ENCODE peak calls at places on chromosomes 11 and 22, in four cellular contexts. R, S, E and A are unnamed samples.
A peak's percentile ranks its signal among the peaks of the same experiment; 100 is the strongest.

GRCh38 chr11:25733777-25734176 is 598.2 kb upstream of the ANO3 start:
- DNase-seq in R (no peak), S (no peak), E (no peak), A (no peak)

GRCh38 chr11:3994030-3994640 is 100.5 kb upstream of the RRM1 start:
- DNase-seq in R (no peak), S (no peak), E (no peak), A (no peak)

GRCh38 chr11:130992788-130993187 is 76.5 kb upstream of the SNX19 start:
- DNase-seq in R (no peak), E (no peak), S (no peak), A (no peak)

GRCh38 chr22:28239941-28240340 is 320.9 kb upstream of the PITPNB start:
- DNase-seq in S (no peak), R (no peak), E (no peak), A (no peak)

GRCh38 chr22:49188591-49188990 is 639.1 kb downstream of the BRD1 start:
- DNase-seq in E (no peak), S (no peak), R (no peak), A (no peak)

GRCh38 chr11:64787526-64788320 is 9.4 kb upstream of the SF1 start:
- DNase-seq in S (peak; percentile 74), R (no peak), E (peak; percentile 79), A (peak; percentile 78)

GRCh38 chr22:31045900-31046587 is 35.1 kb upstream of the SMTN start:
- DNase-seq in S (no peak), R (no peak), E (no peak), A (no peak)

GRCh38 chr11:25225078-25225477 is 728.2 kb downstream of the LUZP2 start:
- DNase-seq in S (no peak), R (no peak), E (no peak), A (no peak)

GRCh38 chr11:118623291-118623655 is 15.9 kb downstream of the PHLDB1 start:
- DNase-seq in R (no peak), S (no peak), E (no peak), A (no peak)

GRCh38 chr22:33328789-33329296 is 270.7 kb upstream of the SYN3 start:
- DNase-seq in S (no peak), E (no peak), R (no peak), A (no peak)

GRCh38 chr11:6856871-6857270 is 6.0 kb upstream of the OR10A2 start:
- DNase-seq in R (no peak), S (no peak), E (no peak), A (no peak)

GRCh38 chr11:116176484-116177005 is 596.2 kb downstream of the BUD13 start:
- DNase-seq in S (no peak), R (no peak), E (no peak), A (no peak)

GRCh38 chr11:34516247-34517040 is 2.9 kb upstream of the ELF5 start:
- DNase-seq in E (no peak), R (no peak), S (no peak), A (no peak)

GRCh38 chr22:46105494-46106278 is 44.6 kb upstream of the PPARA start:
- DNase-seq in S (no peak), E (no peak), R (no peak), A (peak; percentile 79)

GRCh38 chr22:46104881-46105493 is 45.3 kb upstream of the PPARA start:
- DNase-seq in S (no peak), R (no peak), E (no peak), A (no peak)

GRCh38 chr22:46103664-46104063 is 46.7 kb upstream of the PPARA start:
- DNase-seq in R (no peak), E (no peak), S (no peak), A (no peak)

GRCh38 chr22:46103181-46103580 is 47.1 kb upstream of the PPARA start:
- DNase-seq in E (no peak), S (no peak), R (no peak), A (no peak)

GRCh38 chr22:46104170-46104880 is 46.0 kb upstream of the PPARA start:
- DNase-seq in E (no peak), S (no peak), R (no peak), A (peak; percentile 83)
- TF ChIP-seq POLR2A in E (no peak), S (no peak), R (no peak), A (no peak)

DNA sequence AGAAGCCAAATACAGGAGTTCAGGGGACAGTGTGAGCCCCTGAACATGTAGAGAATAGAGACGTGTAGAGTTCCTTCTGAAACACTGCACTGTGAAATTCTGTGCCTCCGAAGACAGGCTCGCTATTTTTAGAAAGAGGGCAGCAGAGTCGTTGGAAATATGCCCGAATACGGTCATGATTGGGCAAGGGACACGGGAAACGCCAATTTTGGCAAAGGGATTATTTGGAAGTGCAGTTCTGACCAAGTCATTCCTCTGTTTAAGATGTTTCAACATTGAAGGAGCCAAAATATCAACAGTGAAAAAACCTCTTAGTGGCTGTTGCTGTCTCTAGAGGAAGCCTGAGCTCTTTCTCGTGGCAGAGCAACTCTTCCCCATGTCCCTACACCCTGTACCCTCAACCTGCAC is 9.5 kb upstream of the CBX6 start:
- DNase-seq in R (no peak), E (no peak), S (no peak), A (peak; percentile 59)
- TF ChIP-seq POLR2AphosphoS5 in R (no peak), E (no peak), S (no peak), A (peak; percentile 81)

GRCh38 chr11:68403831-68404230 is 56.7 kb upstream of the PPP6R3 start:
- DNase-seq in R (no peak), S (no peak), E (no peak), A (no peak)

GRCh38 chr11:68403424-68403823 is 57.1 kb upstream of the PPP6R3 start:
- DNase-seq in S (no peak), R (no peak), E (no peak), A (no peak)

GRCh38 chr11:68409748-68410344 is 50.7 kb upstream of the PPP6R3 start:
- DNase-seq in S (no peak), R (no peak), E (no peak), A (no peak)

GRCh38 chr11:68408512-68408911 is 52.0 kb upstream of the PPP6R3 start:
- DNase-seq in R (no peak), E (no peak), S (no peak), A (peak; percentile 47)

GRCh38 chr11:68406318-68407313 is 53.9 kb upstream of the PPP6R3 start:
- DNase-seq in S (no peak), R (no peak), E (no peak), A (peak; percentile 63)
- TF ChIP-seq POLR2A in S (no peak), R (no peak), E (no peak), A (no peak)

GRCh38 chr11:129861702-129862107 is 33.7 kb downstream of the NFRKB start:
- DNase-seq in E (no peak), S (no peak), R (no peak), A (peak; percentile 89)
- TF ChIP-seq POLR2AphosphoS5 in E (no peak), S (no peak), R (no peak), A (peak; percentile 77)

DNA sequence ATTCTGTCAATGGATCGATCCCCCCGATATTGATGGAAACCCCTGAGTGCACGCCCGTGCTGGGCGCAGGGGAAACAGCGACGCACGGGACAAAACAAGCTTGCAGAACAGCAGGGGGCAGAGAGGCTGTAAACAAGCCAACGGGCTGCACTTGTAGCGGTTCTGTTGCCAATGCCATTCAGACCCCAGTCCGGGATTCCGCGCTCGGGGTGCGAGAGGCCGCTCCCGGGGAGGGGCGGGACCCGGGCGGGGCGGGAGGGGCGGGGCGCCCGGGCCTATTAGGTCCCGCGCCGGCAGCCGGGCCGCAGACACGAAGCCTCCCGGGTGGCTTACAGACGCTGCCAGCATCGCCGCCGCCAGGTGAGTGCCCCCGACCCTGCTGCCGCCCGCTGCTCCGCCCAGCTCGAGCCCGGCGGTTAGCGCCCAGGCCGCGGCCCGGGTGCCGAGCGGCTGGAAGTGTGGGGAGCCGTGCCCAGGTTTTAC is at the start of gene BIK:
- DNase-seq in E (peak; percentile 70), R (no peak), S (peak; percentile 63), A (peak; percentile 68)
- TF ChIP-seq POLR2A in E (no peak), R (peak; percentile 77), S (no peak), A (no peak)

DNA sequence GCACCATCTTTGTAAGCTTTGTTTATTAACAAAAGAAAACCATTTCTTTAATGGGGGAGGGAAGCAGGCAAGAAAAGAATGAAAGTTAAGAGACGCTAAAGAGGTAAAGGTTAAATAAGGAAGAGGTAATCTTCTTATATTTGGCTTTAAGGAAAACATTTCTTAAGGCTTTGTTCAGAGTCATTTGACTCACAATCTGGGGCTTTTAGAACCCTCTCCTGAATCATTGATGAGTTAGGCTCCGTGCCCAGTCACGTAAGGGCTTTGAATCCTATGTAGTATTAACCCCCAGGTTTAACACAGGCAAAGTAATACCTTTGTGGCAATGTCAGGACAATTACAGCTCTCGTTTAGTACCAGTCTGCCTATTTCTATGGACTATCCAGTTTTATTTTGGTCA is 26.1 kb downstream of the MADD start:
- DNase-seq in R (no peak), E (no peak), S (no peak), A (no peak)
- TF ChIP-seq POLR2AphosphoS5 in R (no peak), E (no peak), S (no peak), A (no peak)